ENCODE peak calls at places on chromosomes 4 and X, in seven cellular contexts. E is adrenal gland, K is vagina, S is OCI-LY7, T is mammary epithelial cell, U is heart left ventricle, W is right lobe of liver. X is an unnamed sample.

GRCh38 chr4:182554736-182555135 is 311.5 kb downstream of the TENM3 start:
- DNase-seq in E (no peak), K (no peak), S (no peak), T (no peak), U (no peak), W (no peak), X (no peak)

GRCh38 chrX:115958687-115959359 is 211.7 kb upstream of the AGTR2 start:
- DNase-seq in E (no peak), K (no peak), S (no peak), T (peak; percentile 27), U (no peak), W (no peak), X (no peak)

GRCh38 chr4:5019274-5019673 is at the start of gene CYTL1:
- DNase-seq in E (no peak), K (peak; percentile 54), S (no peak), T (no peak), U (no peak), W (no peak), X (no peak)

GRCh38 chr4:172650758-172651495 is 517.7 kb upstream of the GALNT7 start:
- DNase-seq in E (no peak), K (no peak), S (no peak), T (no peak), U (no peak), W (no peak), X (no peak)

GRCh38 chr4:52376107-52376704 is 282.9 kb downstream of the USP46 start:
- DNase-seq in E (peak; percentile 56), K (no peak), S (peak; percentile 48), T (peak; percentile 29), U (no peak), W (no peak), X (no peak)

GRCh38 chr4:24807611-24808010 is 12.2 kb downstream of the SOD3 start:
- DNase-seq in E (no peak), K (peak; percentile 42), S (no peak), T (no peak), U (no peak), W (no peak), X (no peak)

GRCh38 chr4:123250843-123251242 is 145.8 kb upstream of the SPRY1 start:
- DNase-seq in E (peak; percentile 40), K (no peak), S (no peak), T (peak; percentile 52), U (peak; percentile 63), W (no peak), X (no peak)

GRCh38 chrX:120144178-120144844 is 14.1 kb upstream of the RHOXF2 start:
- DNase-seq in E (peak; percentile 19), K (no peak), S (no peak), T (no peak), U (peak; percentile 35), W (peak; percentile 35), X (no peak)

GRCh38 chr4:11505225-11505971 is 76.7 kb upstream of the HS3ST1 start:
- DNase-seq in E (peak; percentile 14), K (no peak), S (no peak), T (peak; percentile 98), U (no peak), W (no peak), X (no peak)

GRCh38 chr4:153209410-153209809 is 5.2 kb downstream of the TRIM2 start:
- DNase-seq in E (no peak), K (no peak), S (no peak), T (no peak), U (no peak), W (no peak), X (no peak)

GRCh38 chrX:8323356-8323755 is 141.3 kb upstream of the VCX3B start:
- DNase-seq in E (no peak), K (no peak), S (no peak), T (no peak), U (no peak), W (no peak), X (no peak)

GRCh38 chrX:65608021-65608420 is 59.4 kb upstream of the MSN start:
- DNase-seq in E (no peak), K (no peak), S (no peak), T (no peak), U (no peak), W (no peak), X (no peak)

GRCh38 chr4:100574607-100575006 is 56.8 kb upstream of the EMCN start:
- DNase-seq in E (no peak), K (no peak), S (no peak), T (no peak), U (no peak), W (no peak), X (no peak)

GRCh38 chr4:123468479-123469031 is 72.0 kb downstream of the SPRY1 start:
- DNase-seq in E (no peak), K (no peak), S (no peak), T (no peak), U (no peak), W (no peak), X (no peak)

GRCh38 chr4:15682340-15682725 is 706 bp downstream of the FAM200B start:
- DNase-seq in E (no peak), K (no peak), S (no peak), T (peak; percentile 28), U (no peak), W (no peak), X (no peak)

GRCh38 chr4:21476753-21477152 is 471.8 kb downstream of the KCNIP4 start:
- DNase-seq in E (peak; percentile 4), K (no peak), S (no peak), T (no peak), U (no peak), W (no peak), X (no peak)

DNA sequence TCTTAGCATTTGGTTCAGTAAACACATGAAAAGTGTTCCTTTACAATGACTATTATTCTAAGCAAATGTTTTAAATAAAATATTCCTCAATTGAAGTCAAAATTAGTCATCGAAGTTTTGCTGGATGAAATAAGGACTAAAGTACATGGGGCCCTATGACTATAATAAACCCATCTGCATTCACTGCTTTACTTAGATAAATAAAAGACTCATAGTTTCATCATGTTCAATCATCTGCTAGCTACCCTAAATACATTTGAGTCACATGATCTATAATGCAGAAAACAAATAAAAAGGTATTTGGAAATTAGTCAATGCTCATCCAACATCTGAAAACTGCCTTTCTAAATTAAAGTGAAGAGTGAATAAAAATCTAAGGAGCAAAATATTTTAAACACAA is 78.8 kb downstream of the CAMK2D start:
- DNase-seq in E (no peak), K (no peak), S (no peak), T (peak; percentile 32), U (no peak), W (no peak), X (no peak)
- H3K4me1 ChIP-seq in E (peaks cover 11% of the 10 kb centered on the region), K (peaks cover 17% of the 10 kb centered on the region), S (peaks cover 54% of the 10 kb centered on the region), T (peaks cover 4% of the 10 kb centered on the region), U (peaks cover 7% of the 10 kb centered on the region), W (peaks cover 17% of the 10 kb centered on the region), X (peaks cover 37% of the 10 kb centered on the region)

DNA sequence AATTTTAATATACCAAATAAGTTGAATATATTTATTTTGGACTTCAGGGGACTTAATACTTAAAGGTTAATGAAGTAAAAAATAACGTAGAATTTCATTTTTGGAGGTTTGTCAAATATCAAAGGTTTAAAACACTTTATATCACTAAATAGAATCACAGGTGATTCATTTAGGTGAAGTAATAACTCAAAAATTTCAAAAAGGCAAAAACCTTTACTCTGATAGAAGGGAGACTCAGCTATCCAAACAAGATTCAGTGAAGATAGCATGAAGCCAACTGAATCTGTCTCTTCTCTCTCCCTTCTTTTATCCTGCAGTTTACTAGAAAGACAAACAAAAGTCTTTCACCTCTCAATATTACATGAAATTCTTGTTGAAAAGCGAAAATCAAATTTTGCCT is 110.2 kb upstream of the CYSLTR1 start:
- DNase-seq in E (no peak), K (no peak), S (no peak), T (no peak), U (no peak), W (no peak), X (no peak)
- H3K4me3 ChIP-seq in E (no peak overlapping the region), K (no peak overlapping the region), S (no peak overlapping the region), T (no peak overlapping the region), U (no peak overlapping the region), W (no peak overlapping the region), X (no peak overlapping the region)

GRCh38 chr4:53477666-53478065 is 100.2 kb downstream of the FIP1L1 start:
- DNase-seq in E (no peak), K (no peak), S (no peak), T (no peak), U (no peak), W (no peak), X (no peak)
- H3K27ac ChIP-seq in E (no peak overlapping the region), K (no peak overlapping the region), S (no peak overlapping the region), T (peak overlapping the region; percentile 87), U (no peak overlapping the region), W (no peak overlapping the region), X (no peak overlapping the region)

GRCh38 chr4:86957214-86957613 is 22.4 kb downstream of the AFF1 start:
- DNase-seq in E (no peak), K (no peak), S (no peak), T (peak; percentile 72), U (no peak), W (no peak), X (no peak)

GRCh38 chr4:86961103-86961502 is 26.3 kb downstream of the AFF1 start:
- DNase-seq in E (no peak), K (no peak), S (peak; percentile 64), T (no peak), U (no peak), W (no peak), X (no peak)

GRCh38 chr4:86961605-86962295 is 26.9 kb downstream of the AFF1 start:
- DNase-seq in E (no peak), K (no peak), S (peak; percentile 95), T (no peak), U (no peak), W (no peak), X (no peak)

GRCh38 chr4:86960557-86960959 is 25.7 kb downstream of the AFF1 start:
- DNase-seq in E (no peak), K (no peak), S (peak; percentile 40), T (no peak), U (no peak), W (no peak), X (no peak)

DNA sequence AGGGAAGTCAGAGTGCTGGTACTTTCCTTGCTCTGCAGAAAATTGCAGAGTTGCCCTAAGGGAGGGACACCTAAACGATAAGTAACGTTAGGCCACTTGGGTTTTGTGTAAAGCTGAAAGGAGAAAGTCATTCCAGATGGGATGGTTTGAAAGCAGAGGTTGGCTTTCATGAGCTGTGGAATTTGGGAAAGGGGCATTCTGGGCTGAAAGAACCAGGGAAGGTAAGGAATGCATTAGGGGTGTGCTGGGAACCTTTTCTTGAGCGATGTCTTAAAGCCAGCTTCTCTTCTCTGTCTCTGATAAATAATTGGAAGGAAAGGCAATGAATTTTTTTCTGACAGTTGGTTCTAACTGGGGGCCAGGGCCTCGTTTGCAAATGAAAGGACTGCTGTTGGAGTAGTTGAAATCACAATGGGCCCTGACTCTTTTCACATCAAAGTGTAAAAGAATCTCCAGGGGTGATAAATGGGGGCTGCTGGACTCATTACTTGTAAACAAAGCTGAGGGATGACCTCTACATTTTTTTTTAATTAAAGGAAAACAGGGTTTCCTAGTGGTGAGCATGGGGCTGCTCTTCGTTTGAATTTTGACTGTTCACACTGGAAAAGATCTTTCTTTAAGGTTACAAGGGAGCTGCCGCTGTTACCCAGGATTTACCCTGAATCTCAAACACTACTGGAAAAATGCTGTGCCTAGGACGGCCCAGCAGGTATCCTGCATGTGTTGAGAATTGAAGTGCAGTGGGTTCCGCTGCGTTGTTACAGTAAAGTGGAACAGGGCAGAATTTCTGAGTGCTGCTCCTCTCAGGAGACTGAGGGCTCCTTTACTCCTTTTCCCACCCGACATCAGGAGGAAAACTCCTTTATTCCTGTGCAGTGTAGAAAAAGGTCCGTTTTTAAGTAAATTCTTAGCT is 25.0 kb downstream of the AFF1 start:
- DNase-seq in E (no peak), K (no peak), S (peak; percentile 37), T (no peak), U (no peak), W (no peak), X (no peak)
- H3K4me1 ChIP-seq in E (peaks cover 39% of the 10 kb centered on the region), K (peaks cover 39% of the 10 kb centered on the region), S (peaks cover 95% of the 10 kb centered on the region), T (peaks cover 5% of the 10 kb centered on the region), U (no peaks in the 10 kb centered on the region), W (peaks cover 27% of the 10 kb centered on the region), X (no peaks in the 10 kb centered on the region)

GRCh38 chr4:185534534-185534849 is 815 bp downstream of the PDLIM3 start:
- DNase-seq in E (no peak), K (no peak), S (no peak), T (no peak), U (no peak), W (no peak), X (no peak)
- H3K4me3 ChIP-seq in E (peak overlapping the region; percentile 17), K (peak overlapping the region; percentile 82), S (no peak overlapping the region), T (peak overlapping the region; percentile 73), U (peak overlapping the region; percentile 98), W (peak overlapping the region; percentile 85), X (no peak overlapping the region)

X was measured in CD8-positive, alpha-beta memory T cell.